ENCODE peak calls at places on chromosomes 11 and 22, in eight cellular contexts. Z, D, R, S, A, V, K and I are unnamed samples.

GRCh38 chr11:92211576-92212167 is 12.9 kb upstream of the FAT3 start:
- DNase-seq in Z (no peak), D (no peak), R (peak), S (no peak), A (no peak), V (no peak), K (peak), I (no peak)

GRCh38 chr22:42967005-42967404 is 47.9 kb downstream of the PACSIN2 start:
- DNase-seq in Z (no peak), D (no peak), R (no peak), S (no peak), A (no peak), V (no peak), K (no peak), I (no peak)

GRCh38 chr11:78359921-78360320 is 57.7 kb downstream of the GAB2 start:
- DNase-seq in Z (no peak), D (no peak), R (no peak), S (no peak), A (no peak), V (no peak), K (no peak), I (peak)

GRCh38 chr22:22721681-22722309 is 77.4 kb downstream of the GGTLC2 start:
- DNase-seq in Z (no peak), D (no peak), R (no peak), S (no peak), A (no peak), V (peak), K (peak), I (no peak)

GRCh38 chr11:8728566-8728965 is 46.0 kb downstream of the RPL27A start:
- DNase-seq in Z (no peak), D (no peak), R (no peak), S (no peak), A (no peak), V (no peak), K (no peak), I (no peak)

GRCh38 chr11:13214276-13214865 is 63.2 kb upstream of the BMAL1 start:
- DNase-seq in Z (no peak), D (no peak), R (no peak), S (no peak), A (no peak), V (no peak), K (peak), I (no peak)

GRCh38 chr11:78365381-78365792 is 52.2 kb downstream of the GAB2 start:
- DNase-seq in Z (no peak), D (no peak), R (no peak), S (no peak), A (peak), V (no peak), K (no peak), I (no peak)

GRCh38 chr11:70471254-70471653 is 72.9 kb downstream of the CTTN start:
- DNase-seq in Z (no peak), D (peak), R (peak), S (peak), A (no peak), V (no peak), K (peak), I (peak)

GRCh38 chr22:24061124-24061684 is 50.1 kb downstream of the CABIN1 start:
- DNase-seq in Z (no peak), D (no peak), R (no peak), S (no peak), A (no peak), V (no peak), K (no peak), I (no peak)

GRCh38 chr11:18371279-18371678 is 23.1 kb upstream of the LDHA start:
- DNase-seq in Z (no peak), D (no peak), R (no peak), S (no peak), A (no peak), V (no peak), K (no peak), I (no peak)

GRCh38 chr22:46966846-46967245 is 204.4 kb downstream of the TBC1D22A start:
- DNase-seq in Z (no peak), D (no peak), R (no peak), S (peak), A (no peak), V (no peak), K (no peak), I (no peak)

GRCh38 chr22:19718255-19719054 is 4.2 kb downstream of the SEPTIN5 start:
- DNase-seq in Z (no peak), D (no peak), R (no peak), S (no peak), A (no peak), V (no peak), K (no peak), I (no peak)

GRCh38 chr11:41579546-41579945 is 120.1 kb upstream of the LRRC4C start:
- DNase-seq in Z (no peak), D (no peak), R (no peak), S (no peak), A (no peak), V (no peak), K (no peak), I (no peak)

GRCh38 chr11:6646631-6647281 is 8.9 kb downstream of the DCHS1 start:
- DNase-seq in Z (no peak), D (no peak), R (peak), S (peak), A (no peak), V (no peak), K (peak), I (no peak)

GRCh38 chr22:29768052-29768680 is 997 bp downstream of the UQCR10 start:
- DNase-seq in Z (no peak), D (no peak), R (no peak), S (no peak), A (no peak), V (no peak), K (no peak), I (no peak)

GRCh38 chr11:47595967-47596366 is 1.8 kb upstream of the C1QTNF4 start:
- DNase-seq in Z (no peak), D (no peak), R (no peak), S (no peak), A (no peak), V (no peak), K (no peak), I (no peak)

DNA sequence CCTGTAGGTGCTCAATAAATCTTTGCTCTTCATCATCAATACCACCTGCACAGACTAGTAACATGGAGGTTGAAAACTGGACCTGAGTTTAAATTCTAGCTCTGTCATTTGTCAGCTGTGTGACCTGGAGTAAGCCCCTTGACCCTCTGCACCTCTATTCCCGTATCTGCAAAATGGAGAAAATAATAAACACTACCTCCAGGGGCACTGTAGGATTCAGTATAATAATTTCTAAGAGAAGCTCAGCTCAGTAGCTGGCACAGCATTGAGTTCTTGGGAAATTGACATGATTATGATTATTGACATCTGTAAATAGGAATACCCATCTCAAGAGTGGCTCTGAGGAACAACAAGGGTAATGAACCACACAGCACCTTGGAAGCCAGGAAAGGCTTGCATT is 78.4 kb downstream of the MN1 start:
- DNase-seq in Z (no peak), D (no peak), R (no peak), S (no peak), A (no peak), V (no peak), K (no peak), I (no peak)
- TF ChIP-seq CTCF in Z (no peak), D (peak), R (peak), S (no peak), A (no peak), V (no peak), K (no peak), I (no peak)

DNA sequence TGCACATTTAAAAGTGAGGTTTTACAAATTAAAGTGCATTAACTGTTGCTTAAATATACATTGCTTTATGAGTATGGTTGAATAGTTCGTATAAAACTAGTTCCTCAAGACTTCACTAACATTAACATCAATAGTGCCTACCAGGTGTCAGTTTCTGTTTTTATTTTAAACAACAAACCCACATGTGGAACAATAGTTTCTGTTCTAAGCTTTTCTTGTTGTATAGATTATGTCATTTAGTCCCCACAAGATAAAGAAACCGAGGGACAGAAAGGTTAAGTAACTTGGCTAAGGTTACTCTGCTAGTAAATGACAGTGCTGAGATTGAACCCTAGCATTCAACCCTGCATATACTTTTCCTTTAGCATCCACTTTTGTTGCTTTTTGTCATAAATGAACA is 41.4 kb upstream of the ST14 start:
- DNase-seq in Z (no peak), D (no peak), R (no peak), S (no peak), A (no peak), V (no peak), K (no peak), I (no peak)
- TF ChIP-seq EP300 in Z (no peak), D (no peak), R (no peak), S (no peak), A (no peak), V (no peak), K (no peak), I (no peak)

GRCh38 chr11:67372232-67372992 is 986 bp downstream of the CLCF1 start:
- DNase-seq in Z (no peak), D (no peak), R (peak), S (peak), A (no peak), V (no peak), K (peak), I (no peak)

GRCh38 chr11:67370351-67371076 is 2.9 kb downstream of the CLCF1 start:
- DNase-seq in Z (no peak), D (no peak), R (no peak), S (peak), A (no peak), V (no peak), K (peak), I (no peak)

GRCh38 chr11:67372993-67373915 is at the start of gene CLCF1:
- DNase-seq in Z (peak), D (peak), R (peak), S (peak), A (peak), V (no peak), K (peak), I (peak)

GRCh38 chr11:67371199-67371548 is 2.2 kb downstream of the CLCF1 start:
- DNase-seq in Z (no peak), D (no peak), R (no peak), S (no peak), A (no peak), V (no peak), K (no peak), I (no peak)

DNA sequence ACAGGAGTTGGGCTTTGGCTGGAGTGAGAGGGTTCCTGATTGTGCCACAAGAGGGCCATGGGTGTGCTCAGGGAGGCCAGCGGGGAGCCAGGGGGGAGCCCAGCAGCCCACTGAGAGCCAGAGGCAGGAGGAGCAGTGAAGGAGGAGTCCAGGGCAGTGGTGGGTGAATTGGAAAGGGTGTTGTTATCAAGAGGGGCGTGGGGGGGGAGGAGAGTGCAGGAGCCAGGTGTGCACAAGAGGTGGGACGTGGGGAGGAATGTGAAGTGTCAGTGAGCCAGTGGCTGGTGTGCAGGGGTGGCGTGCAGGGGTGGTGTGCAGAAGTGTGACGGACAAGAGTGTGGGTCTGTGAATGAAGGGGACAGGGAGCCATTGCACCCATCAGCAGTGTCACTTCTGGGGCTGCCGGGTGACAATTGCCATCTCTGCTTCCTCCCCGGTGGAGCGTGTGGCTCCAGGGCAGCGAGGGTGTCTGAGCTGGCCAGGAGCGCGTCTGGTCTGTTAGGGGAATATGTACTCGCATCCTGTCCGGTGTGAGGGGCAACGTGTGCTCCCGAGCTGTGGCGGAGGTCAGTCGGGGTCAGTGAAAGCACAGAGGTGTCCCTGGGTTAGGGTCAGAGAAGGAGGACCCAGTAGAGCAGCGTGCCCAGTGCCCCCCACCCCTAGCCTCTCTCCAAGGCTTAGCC is 1.7 kb downstream of the CLCF1 start:
- DNase-seq in Z (no peak), D (peak), R (peak), S (peak), A (peak), V (no peak), K (peak), I (no peak)
- TF ChIP-seq CTCF in Z (peak), D (peak), R (peak), S (peak), A (no peak), V (peak), K (no peak), I (peak)

GRCh38 chr11:2077061-2077802 is 62.0 kb downstream of the IGF2 start:
- DNase-seq in Z (no peak), D (peak), R (no peak), S (no peak), A (peak), V (no peak), K (no peak), I (no peak)
- TF ChIP-seq EP300 in Z (no peak), D (peak), R (no peak), S (no peak), A (no peak), V (no peak), K (no peak), I (no peak)

GRCh38 chr11:122293298-122294023 is 177.4 kb upstream of the BLID start:
- DNase-seq in Z (no peak), D (no peak), R (no peak), S (no peak), A (no peak), V (no peak), K (no peak), I (no peak)
- TF ChIP-seq CTCF in Z (no peak), D (no peak), R (peak), S (no peak), A (no peak), V (no peak), K (no peak), I (no peak)